ENCODE peak calls at places on chromosomes 2 and 18, in six cellular contexts. One of them, this sample, is unnamed.

GRCh38 chr18:32450026-32450681 is 20.5 kb downstream of the GAREM1 start:
- DNase-seq in Caki2: no peak
- DNase-seq in coronary artery: no peak
- DNase-seq in A549: no peak
- DNase-seq in T47D: no peak
- DNase-seq in T follicular helper cell: no peak
- DNase-seq in this sample: no peak

GRCh38 chr18:22020127-22020866 is 149.1 kb upstream of the GATA6 start:
- DNase-seq in Caki2: no peak
- DNase-seq in A549: no peak
- DNase-seq in T47D: no peak
- DNase-seq in T follicular helper cell: no peak
- DNase-seq in coronary artery: no peak
- DNase-seq in this sample: no peak

GRCh38 chr2:96236882-96237281 is 28.3 kb upstream of the STARD7 start:
- DNase-seq in T47D: no peak
- DNase-seq in Caki2: no peak
- DNase-seq in A549: no peak
- DNase-seq in T follicular helper cell: no peak
- DNase-seq in coronary artery: no peak
- DNase-seq in this sample: no peak

GRCh38 chr18:56221195-56222065 is 417.0 kb downstream of the TXNL1 start:
- DNase-seq in T follicular helper cell: no peak
- DNase-seq in Caki2: no peak
- DNase-seq in A549: no peak
- DNase-seq in T47D: no peak
- DNase-seq in coronary artery: no peak
- DNase-seq in this sample: no peak

GRCh38 chr2:157355618-157356017 is 30.0 kb upstream of the ERMN start:
- DNase-seq in Caki2: no peak
- DNase-seq in T47D: no peak
- DNase-seq in coronary artery: no peak
- DNase-seq in A549: no peak
- DNase-seq in T follicular helper cell: no peak
- DNase-seq in this sample: no peak

GRCh38 chr2:18301421-18302139 is 258.9 kb downstream of the RDH14 start:
- DNase-seq in A549: no peak
- DNase-seq in coronary artery: no peak
- DNase-seq in T follicular helper cell: no peak
- DNase-seq in T47D: no peak
- DNase-seq in Caki2: no peak
- DNase-seq in this sample: no peak

GRCh38 chr2:71482055-71482454 is 28.7 kb downstream of the DYSF start:
- DNase-seq in A549: no peak
- DNase-seq in coronary artery: no peak
- DNase-seq in T follicular helper cell: no peak
- DNase-seq in T47D: no peak
- DNase-seq in Caki2: no peak
- DNase-seq in this sample: no peak

GRCh38 chr2:225040862-225041209 is 1.4 kb downstream of the DOCK10 start:
- DNase-seq in Caki2: no peak
- DNase-seq in T follicular helper cell: peak
- DNase-seq in T47D: no peak
- DNase-seq in A549: peak
- DNase-seq in coronary artery: no peak
- DNase-seq in this sample: no peak

GRCh38 chr18:12403601-12404506 is 3.9 kb upstream of the PRELID3A start:
- DNase-seq in Caki2: peak
- DNase-seq in T follicular helper cell: no peak
- DNase-seq in A549: peak
- DNase-seq in T47D: no peak
- DNase-seq in coronary artery: no peak
- DNase-seq in this sample: no peak

GRCh38 chr2:138035597-138036217 is 71.4 kb downstream of the HNMT start:
- DNase-seq in coronary artery: no peak
- DNase-seq in A549: peak
- DNase-seq in T follicular helper cell: no peak
- DNase-seq in Caki2: no peak
- DNase-seq in T47D: no peak
- DNase-seq in this sample: no peak

GRCh38 chr2:43158259-43158880 is 68.0 kb downstream of the ZFP36L2 start:
- DNase-seq in T follicular helper cell: no peak
- DNase-seq in coronary artery: peak
- DNase-seq in T47D: peak
- DNase-seq in A549: peak
- DNase-seq in Caki2: peak
- DNase-seq in this sample: peak

GRCh38 chr2:218219934-218220333 is 2.9 kb downstream of the ARPC2 start:
- DNase-seq in A549: no peak
- DNase-seq in T47D: no peak
- DNase-seq in Caki2: no peak
- DNase-seq in T follicular helper cell: no peak
- DNase-seq in coronary artery: no peak
- DNase-seq in this sample: no peak

GRCh38 chr18:76493213-76494107 is 1.6 kb downstream of the ZNF516 start:
- DNase-seq in coronary artery: no peak
- DNase-seq in T follicular helper cell: no peak
- DNase-seq in Caki2: no peak
- DNase-seq in A549: peak
- DNase-seq in T47D: no peak
- DNase-seq in this sample: no peak

GRCh38 chr18:65975536-65975935 is 224.7 kb downstream of the CDH7 start:
- DNase-seq in T47D: no peak
- DNase-seq in T follicular helper cell: no peak
- DNase-seq in coronary artery: no peak
- DNase-seq in Caki2: no peak
- DNase-seq in A549: no peak
- DNase-seq in this sample: no peak

GRCh38 chr2:171107803-171108202 is 52.9 kb downstream of the TLK1 start:
- DNase-seq in coronary artery: no peak
- DNase-seq in Caki2: no peak
- DNase-seq in T47D: no peak
- DNase-seq in T follicular helper cell: no peak
- DNase-seq in A549: no peak
- DNase-seq in this sample: no peak

GRCh38 chr18:48003426-48004349 is 73.2 kb upstream of the SMAD2 start:
- DNase-seq in A549: peak
- DNase-seq in Caki2: peak
- DNase-seq in T47D: no peak
- DNase-seq in T follicular helper cell: no peak
- DNase-seq in coronary artery: no peak
- DNase-seq in this sample: no peak

GRCh38 chr2:177335917-177336450 is 56.6 kb upstream of the AGPS start:
- DNase-seq in coronary artery: no peak
- DNase-seq in Caki2: no peak
- DNase-seq in T47D: no peak
- DNase-seq in A549: no peak
- DNase-seq in T follicular helper cell: no peak
- DNase-seq in this sample: no peak

GRCh38 chr18:30889582-30890301 is 152.8 kb downstream of the DSC3 start:
- DNase-seq in T follicular helper cell: no peak
- DNase-seq in A549: peak
- DNase-seq in Caki2: no peak
- DNase-seq in T47D: peak
- DNase-seq in coronary artery: no peak
- DNase-seq in this sample: no peak

GRCh38 chr2:74867841-74868658 is 34.1 kb downstream of the HK2 start:
- DNase-seq in coronary artery: no peak
- DNase-seq in Caki2: peak
- DNase-seq in T follicular helper cell: no peak
- DNase-seq in T47D: no peak
- DNase-seq in A549: peak
- DNase-seq in this sample: no peak